ENCODE peak calls at places on chromosomes 12 and 14, in nine cellular contexts. G, A, U, S, I, J, T, N and D are unnamed samples.
A peak's percentile ranks its signal among the peaks of the same experiment; 100 is the strongest.

GRCh38 chr14:56471056-56471455 is 108.5 kb upstream of the TMEM260 start:
- DNase-seq in G (no peak), A (no peak), U (no peak), S (no peak), I (no peak), J (no peak), T (no peak), N (no peak), D (no peak)

GRCh38 chr12:27331299-27331926 is 1.2 kb upstream of the BMAL2 start:
- DNase-seq in G (no peak), A (peak; percentile 93), U (no peak), S (peak; percentile 83), I (no peak), J (no peak), T (no peak), N (peak; percentile 100), D (no peak)

GRCh38 chr12:18250313-18250916 is 10.9 kb upstream of the PIK3C2G start:
- DNase-seq in G (no peak), A (peak; percentile 74), U (no peak), S (peak; percentile 66), I (peak; percentile 88), J (no peak), T (no peak), N (peak; percentile 67), D (peak; percentile 23)

GRCh38 chr12:94763461-94763860 is 113.1 kb upstream of the TMCC3 start:
- DNase-seq in G (no peak), A (no peak), U (no peak), S (no peak), I (no peak), J (no peak), T (no peak), N (no peak), D (no peak)

GRCh38 chr14:23639891-23640523 is 3.8 kb downstream of the DHRS2 start:
- DNase-seq in G (no peak), A (peak; percentile 64), U (no peak), S (no peak), I (no peak), J (no peak), T (no peak), N (no peak), D (no peak)

GRCh38 chr14:73237786-73238261 is 518 bp downstream of the PAPLN start:
- DNase-seq in G (no peak), A (no peak), U (no peak), S (no peak), I (peak; percentile 62), J (no peak), T (peak; percentile 50), N (no peak), D (no peak)

GRCh38 chr14:75734848-75735247 is 73.8 kb downstream of the TTLL5 start:
- DNase-seq in G (no peak), A (no peak), U (no peak), S (no peak), I (no peak), J (no peak), T (no peak), N (no peak), D (no peak)

GRCh38 chr12:110600254-110600653 is 13.7 kb upstream of the TCTN1 start:
- DNase-seq in G (no peak), A (peak; percentile 79), U (no peak), S (peak; percentile 77), I (no peak), J (no peak), T (no peak), N (peak; percentile 69), D (no peak)

GRCh38 chr14:80211143-80212024 is at the start of gene DIO2:
- DNase-seq in G (no peak), A (peak; percentile 62), U (no peak), S (peak; percentile 66), I (peak; percentile 12), J (no peak), T (no peak), N (peak; percentile 4), D (no peak)

GRCh38 chr14:29403091-29403490 is 524.6 kb downstream of the PRKD1 start:
- DNase-seq in G (no peak), A (no peak), U (no peak), S (no peak), I (no peak), J (no peak), T (no peak), N (no peak), D (no peak)

GRCh38 chr12:2129076-2129475 is 76.3 kb downstream of the CACNA1C start:
- DNase-seq in G (no peak), A (peak; percentile 83), U (no peak), S (no peak), I (no peak), J (no peak), T (no peak), N (peak; percentile 76), D (no peak)

GRCh38 chr12:53627919-53628318 is 1.7 kb upstream of the ATF7 start:
- DNase-seq in G (no peak), A (no peak), U (no peak), S (no peak), I (no peak), J (no peak), T (no peak), N (no peak), D (no peak)

GRCh38 chr12:48818831-48819590 is 715 bp downstream of the CACNB3 start:
- DNase-seq in G (no peak), A (no peak), U (no peak), S (no peak), I (peak; percentile 63), J (peak; percentile 31), T (peak; percentile 64), N (no peak), D (no peak)

GRCh38 chr14:95123895-95124579 is 33.3 kb downstream of the DICER1 start:
- DNase-seq in G (no peak), A (no peak), U (no peak), S (no peak), I (no peak), J (no peak), T (no peak), N (no peak), D (no peak)

GRCh38 chr12:2456813-2457186 is 338.0 kb upstream of the FKBP4 start:
- DNase-seq in G (no peak), A (no peak), U (no peak), S (no peak), I (no peak), J (no peak), T (no peak), N (no peak), D (no peak)

GRCh38 chr12:124921200-124922008 is 7.0 kb upstream of the UBC start:
- DNase-seq in G (no peak), A (peak; percentile 68), U (peak; percentile 69), S (peak; percentile 78), I (peak; percentile 69), J (peak; percentile 51), T (peak; percentile 73), N (peak; percentile 52), D (peak; percentile 69)

DNA sequence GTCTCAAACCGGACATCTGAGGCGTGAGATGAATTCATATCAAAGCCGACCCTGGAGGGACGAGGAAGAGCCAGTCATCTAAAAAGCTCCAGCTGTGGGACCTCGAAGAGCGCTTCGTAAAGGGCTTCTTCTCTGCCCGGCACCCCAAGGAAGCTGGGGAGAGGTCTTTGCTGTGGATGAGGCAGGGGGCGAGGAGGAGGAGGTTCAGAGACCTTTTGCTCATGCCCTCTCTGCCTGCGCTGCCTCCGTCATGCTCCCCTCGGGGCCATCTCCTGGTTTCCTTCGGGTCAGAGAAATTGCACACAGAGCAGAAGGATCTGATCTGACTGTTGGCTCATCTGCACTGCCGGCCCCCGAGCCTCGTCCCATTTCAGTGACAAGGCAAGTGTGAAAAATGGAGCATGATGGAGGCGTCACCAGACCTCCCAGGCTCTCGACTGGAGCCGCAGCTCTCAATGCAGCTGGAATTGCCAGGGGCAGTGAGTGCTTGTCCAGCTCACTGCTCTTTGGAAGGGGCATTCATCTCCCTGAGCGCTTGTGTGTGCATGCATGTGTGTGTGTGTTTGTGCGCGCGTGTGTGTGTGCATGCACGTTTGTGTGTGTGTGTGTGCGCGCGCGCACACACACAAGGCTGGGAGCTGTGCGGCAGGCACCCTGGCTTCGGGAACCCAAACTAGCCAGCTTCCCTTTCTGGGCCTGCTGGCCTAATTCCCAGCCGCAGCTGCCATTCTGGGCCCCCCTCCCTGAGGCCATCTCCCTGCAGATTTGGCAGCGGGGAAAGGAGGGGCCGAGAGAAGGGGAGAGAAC is 9.2 kb downstream of the CABP1 start:
- DNase-seq in G (no peak), A (no peak), U (peak; percentile 39), S (no peak), I (peak; percentile 68), J (no peak), T (peak; percentile 28), N (no peak), D (no peak)
- TF ChIP-seq CTCF in G (no peak), A (no peak), U (peak; percentile 5), S (no peak), I (no peak), J (peak; percentile 54), T (no peak), N (no peak), D (no peak)

GRCh38 chr12:100200450-100201181 is at the start of gene ACTR6:
- DNase-seq in G (peak; percentile 76), A (peak; percentile 96), U (peak; percentile 97), S (peak; percentile 96), I (peak; percentile 97), J (peak; percentile 98), T (peak; percentile 96), N (peak; percentile 91), D (peak; percentile 86)
- TF ChIP-seq CTCF in G (no peak), A (no peak), U (no peak), S (no peak), I (no peak), J (no peak), T (no peak), N (no peak), D (peak; percentile 29)

GRCh38 chr12:92109613-92110012 is 36.0 kb downstream of the BTG1 start:
- DNase-seq in G (no peak), A (no peak), U (no peak), S (no peak), I (no peak), J (no peak), T (no peak), N (no peak), D (no peak)

GRCh38 chr12:92107094-92107493 is 38.6 kb downstream of the BTG1 start:
- DNase-seq in G (no peak), A (no peak), U (no peak), S (no peak), I (no peak), J (no peak), T (no peak), N (peak; percentile 13), D (no peak)

GRCh38 chr12:92107621-92108131 is 38.0 kb downstream of the BTG1 start:
- DNase-seq in G (no peak), A (no peak), U (no peak), S (no peak), I (peak; percentile 47), J (no peak), T (peak; percentile 14), N (no peak), D (peak; percentile 10)

GRCh38 chr12:92110083-92110640 is 35.5 kb downstream of the BTG1 start:
- DNase-seq in G (no peak), A (no peak), U (no peak), S (no peak), I (no peak), J (no peak), T (no peak), N (no peak), D (no peak)

GRCh38 chr12:92108651-92109050 is 37.0 kb downstream of the BTG1 start:
- DNase-seq in G (no peak), A (peak; percentile 62), U (peak; percentile 48), S (peak; percentile 42), I (peak; percentile 59), J (no peak), T (no peak), N (peak; percentile 17), D (no peak)
- TF ChIP-seq CTCF in G (no peak), A (no peak), U (no peak), S (no peak), I (no peak), J (no peak), T (no peak), N (no peak), D (no peak)

GRCh38 chr14:91649930-91650329 is 82.0 kb downstream of the CATSPERB start:
- DNase-seq in G (no peak), A (peak; percentile 71), U (no peak), S (peak; percentile 55), I (peak; percentile 27), J (no peak), T (no peak), N (peak; percentile 60), D (no peak)
- TF ChIP-seq CTCF in G (no peak), A (peak; percentile 67), U (peak; percentile 53), S (peak; percentile 81), I (peak; percentile 50), J (peak; percentile 79), T (peak; percentile 25), N (peak; percentile 41), D (peak; percentile 64)